ENCODE peak calls at places on chromosomes 13 and 19, in nine cellular contexts. X is effector memory CD4-positive, alpha-beta T cell; Y is CD8-positive, alpha-beta T cell; P is CD8-positive, alpha-beta memory T cell; A is cardiac muscle cell; L is CD4-positive, alpha-beta memory T cell; T is lower lobe of right lung; N is thyroid gland; K is IMR-90. R is an unnamed sample. For H3K36me3, the result is how much of the 10 kb centered on the place peaks cover.

GRCh38 chr13:106499905-106500304 is 35.6 kb downstream of the EFNB2 start:
- DNase-seq in Y (no peak), A (peak), N (no peak), L (no peak), X (no peak), P (no peak), T (no peak), K (peak), R (no peak)

GRCh38 chr19:53357821-53358581 is 7.5 kb upstream of the ZNF525 start:
- DNase-seq in N (no peak), P (no peak), X (no peak), Y (no peak), A (no peak), L (no peak), T (no peak), K (no peak), R (peak)

GRCh38 chr13:74891610-74892009 is 590.4 kb downstream of the TBC1D4 start:
- DNase-seq in L (no peak), P (no peak), A (peak), N (no peak), X (no peak), T (no peak), K (peak), Y (no peak), R (no peak)

GRCh38 chr19:39053276-39054090 is 21.1 kb upstream of the FBXO27 start:
- DNase-seq in K (no peak), L (no peak), T (no peak), X (no peak), Y (no peak), A (no peak), P (no peak), N (no peak), R (no peak)

GRCh38 chr19:2648099-2648498 is 54.4 kb downstream of the GNG7 start:
- DNase-seq in T (no peak), X (no peak), Y (no peak), K (no peak), P (no peak), L (no peak), A (no peak), N (no peak), R (no peak)

GRCh38 chr19:3451451-3451866 is 28.9 kb downstream of the SMIM24 start:
- DNase-seq in X (no peak), K (no peak), Y (no peak), L (no peak), N (no peak), T (no peak), A (no peak), P (no peak), R (no peak)

GRCh38 chr19:54462072-54462712 is 1.4 kb downstream of the LENG9 start:
- DNase-seq in Y (no peak), P (no peak), T (peak), L (no peak), X (no peak), K (no peak), N (no peak), A (no peak), R (no peak)

GRCh38 chr19:20078696-20079095 is 896 bp downstream of the ZNF90 start:
- DNase-seq in K (peak), T (peak), L (peak), X (no peak), N (peak), P (no peak), A (peak), Y (no peak), R (no peak)

GRCh38 chr19:6772028-6772865 is at the start of gene VAV1:
- DNase-seq in T (peak), X (peak), A (no peak), P (peak), N (peak), Y (peak), K (no peak), L (peak), R (no peak)

GRCh38 chr19:46213156-46213555 is 16.4 kb upstream of the IGFL1 start:
- DNase-seq in T (no peak), A (no peak), P (no peak), K (no peak), N (no peak), L (no peak), X (no peak), Y (no peak), R (no peak)

GRCh38 chr13:77265336-77265735 is 61.6 kb downstream of the MYCBP2 start:
- DNase-seq in L (no peak), K (no peak), Y (no peak), X (no peak), T (no peak), P (no peak), N (no peak), A (no peak), R (no peak)

GRCh38 chr19:45638930-45639729 is at the start of gene EML2:
- DNase-seq in X (no peak), T (peak), L (peak), N (peak), A (peak), P (peak), K (no peak), Y (peak), R (no peak)

GRCh38 chr19:8208119-8208709 is 956 bp upstream of the CERS4 start:
- DNase-seq in N (peak), Y (no peak), A (peak), L (no peak), K (no peak), X (no peak), T (peak), P (no peak), R (no peak)

GRCh38 chr19:48237057-48237456 is 18.7 kb downstream of the CARD8 start:
- DNase-seq in X (no peak), L (no peak), N (no peak), Y (no peak), T (no peak), P (no peak), A (no peak), K (no peak), R (no peak)

GRCh38 chr13:79972066-79972569 is 368.8 kb downstream of the SPRY2 start:
- DNase-seq in L (no peak), T (no peak), P (no peak), Y (no peak), A (no peak), N (no peak), X (no peak), K (no peak), R (no peak)

GRCh38 chr19:18708452-18709231 is 25.2 kb downstream of the CRTC1 start:
- DNase-seq in K (no peak), N (no peak), Y (no peak), X (no peak), L (no peak), A (no peak), T (no peak), P (no peak), R (no peak)

GRCh38 chr13:80224468-80224867 is 116.5 kb downstream of the SPRY2 start:
- DNase-seq in K (peak), Y (no peak), A (peak), N (no peak), X (no peak), L (no peak), P (no peak), T (no peak), R (no peak)

GRCh38 chr19:4841366-4841704 is 9.8 kb upstream of the TICAM1 start:
- DNase-seq in A (no peak), T (no peak), Y (no peak), L (no peak), K (no peak), P (no peak), X (no peak), N (no peak), R (no peak)

GRCh38 chr13:107095876-107096275 is 527.9 kb upstream of the ARGLU1 start:
- DNase-seq in A (no peak), T (no peak), N (no peak), Y (no peak), X (no peak), L (no peak), P (no peak), K (no peak), R (no peak)

GRCh38 chr19:18850560-18851375 is 19.0 kb downstream of the UPF1 start:
- DNase-seq in T (no peak), N (no peak), A (no peak), K (no peak), Y (no peak), L (no peak), P (no peak), X (no peak), R (no peak)

GRCh38 chr19:42121666-42122069 is 10.6 kb downstream of the POU2F2 start:
- DNase-seq in Y (peak), L (peak), K (peak), X (peak), A (peak), N (peak), P (peak), T (peak), R (no peak)

GRCh38 chr13:113781571-113781970 is 22.5 kb downstream of the TMEM255B start:
- DNase-seq in L (no peak), T (no peak), N (no peak), A (no peak), K (no peak), X (no peak), P (no peak), Y (no peak), R (no peak)

GRCh38 chr13:94251801-94252200 is 227.7 kb downstream of the DCT start:
- DNase-seq in T (no peak), A (peak), X (no peak), K (peak), P (no peak), Y (no peak), N (no peak), L (no peak), R (no peak)

GRCh38 chr13:111281751-111282311 is 38.6 kb upstream of the TEX29 start:
- DNase-seq in P (no peak), X (no peak), N (no peak), T (no peak), L (no peak), A (peak), Y (no peak), K (peak), R (no peak)

GRCh38 chr19:55646889-55647731 is 902 bp upstream of the CCDC106 start:
- DNase-seq in T (no peak), L (no peak), P (no peak), K (no peak), A (no peak), N (no peak), X (no peak), Y (no peak), R (no peak)

GRCh38 chr19:49490287-49491029 is 3.0 kb downstream of the RPL13A start:
- DNase-seq in K (no peak), L (no peak), P (no peak), N (no peak), A (no peak), Y (no peak), T (no peak), X (no peak), R (no peak)

DNA sequence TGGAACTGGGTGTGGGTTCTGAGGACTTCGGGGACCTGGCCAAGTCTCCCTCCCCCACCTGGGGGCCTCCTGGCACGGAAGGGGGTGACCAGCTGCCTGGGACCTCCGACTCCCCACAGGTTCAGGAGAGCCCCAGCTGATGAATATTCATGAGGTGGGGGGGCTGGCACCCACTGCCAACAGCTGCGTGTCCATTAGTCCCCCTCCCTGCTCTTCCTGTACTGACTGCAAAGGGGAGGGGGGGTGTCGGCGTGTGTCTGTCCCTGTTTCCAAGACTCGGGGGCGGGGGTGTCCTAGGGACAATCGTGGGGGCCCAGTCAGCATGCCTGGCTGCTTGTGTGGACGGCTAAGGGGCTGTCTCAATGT is 10.6 kb upstream of the NFIX start:
- DNase-seq in A (no peak), N (no peak), K (no peak), P (no peak), T (no peak), Y (no peak), X (no peak), L (no peak), R (no peak)
- H3K4me3 ChIP-seq in A (no peak), N (no peak), K (no peak), P (no peak), T (no peak), Y (no peak), X (no peak), L (no peak), R (no peak)

GRCh38 chr19:10110076-10110971 is 1.2 kb upstream of the P2RY11 start:
- DNase-seq in L (no peak), T (no peak), A (no peak), K (no peak), P (no peak), Y (no peak), N (no peak), X (no peak), R (no peak)

GRCh38 chr19:10112037-10112751 is 701 bp downstream of the P2RY11 start:
- DNase-seq in P (peak), T (peak), Y (peak), K (no peak), L (peak), X (peak), N (no peak), A (peak), R (no peak)

GRCh38 chr19:10111405-10111811 is at the start of gene P2RY11:
- DNase-seq in T (peak), L (peak), P (peak), K (no peak), A (no peak), X (no peak), N (no peak), Y (no peak), R (no peak)

GRCh38 chr19:10109528-10109927 is 2.0 kb upstream of the P2RY11 start:
- DNase-seq in N (no peak), Y (no peak), K (no peak), P (no peak), X (no peak), A (no peak), L (no peak), T (no peak), R (no peak)

GRCh38 chr19:10110972-10111317 is 548 bp upstream of the P2RY11 start:
- DNase-seq in Y (no peak), P (no peak), A (no peak), N (no peak), X (no peak), T (no peak), L (no peak), K (no peak), R (no peak)
- H3K36me3 ChIP-seq in Y (half or more), P (under half), A (under half), N (half or more), X (half or more), T (half or more), L (half or more), K (half or more), R (half or more)

DNA sequence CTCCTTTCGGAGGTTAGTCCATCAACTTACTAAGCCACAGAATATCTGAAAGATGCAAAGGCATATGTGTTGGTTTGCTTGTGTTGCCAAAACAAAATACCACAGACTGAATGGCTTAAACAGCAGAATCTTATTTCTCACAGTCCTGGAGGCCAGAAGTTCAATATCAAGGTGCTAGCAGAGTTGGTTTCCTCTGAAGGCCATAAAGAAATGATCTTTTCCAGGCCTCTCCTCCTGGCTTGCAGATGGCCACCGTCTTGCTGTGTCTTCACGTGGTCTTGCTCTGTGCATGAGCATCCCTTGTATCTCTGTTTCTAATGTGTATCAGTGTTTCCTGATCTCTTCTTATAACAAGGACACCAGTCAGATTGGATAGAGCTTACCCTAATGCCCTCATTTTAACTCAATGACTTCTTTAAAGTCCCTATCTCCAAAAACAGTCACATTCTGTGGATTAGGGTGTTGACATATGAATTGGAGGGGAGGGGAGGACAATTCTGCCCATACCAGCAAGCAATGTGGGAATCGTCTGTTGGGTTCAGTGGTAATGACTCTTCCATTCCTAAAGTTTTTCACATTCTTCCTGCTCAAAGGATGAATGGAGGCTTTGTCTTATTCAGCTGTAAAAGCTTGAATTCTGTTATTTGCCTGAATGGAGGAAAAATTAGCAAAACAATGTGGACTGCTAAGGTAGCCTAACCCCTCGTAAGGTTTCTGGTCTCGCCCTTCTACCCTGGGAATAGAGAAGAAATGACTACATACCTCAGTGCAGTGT is 715.7 kb downstream of the DIAPH3 start:
- DNase-seq in P (no peak), Y (no peak), L (no peak), X (no peak), T (no peak), K (peak), A (peak), N (no peak), R (no peak)
- H3K27ac ChIP-seq in P (no peak), Y (no peak), L (no peak), X (no peak), T (no peak), K (peak), A (no peak), N (no peak), R (no peak)

GRCh38 chr13:40652588-40652940 is 13.9 kb downstream of the FOXO1 start:
- DNase-seq in L (peak), P (no peak), X (no peak), Y (no peak), N (no peak), K (no peak), T (no peak), A (no peak), R (no peak)
- H3K4me3 ChIP-seq in L (no peak), P (no peak), X (no peak), Y (no peak), N (no peak), K (no peak), T (no peak), A (no peak), R (no peak)